ENCODE peak calls at places on chromosome 22, in five cellular contexts. D is GM12865, L is lung, E is right lobe of liver, C is brain microvascular endothelial cell. X is an unnamed sample.

GRCh38 chr22:29994941-29995340 is 85.3 kb upstream of the HORMAD2 start:
- DNase-seq in D (no peak), L (no peak), E (no peak), C (peak; percentile 56), X (no peak)

GRCh38 chr22:29205598-29206371 is at the start of gene EMID1:
- DNase-seq in D (peak; percentile 53), L (no peak), E (no peak), C (no peak), X (no peak)

GRCh38 chr22:17410576-17410975 is 41.3 kb downstream of the CECR2 start:
- DNase-seq in D (no peak), L (no peak), E (no peak), C (no peak), X (no peak)

GRCh38 chr22:21800552-21801303 is 65.1 kb upstream of the YPEL1 start:
- DNase-seq in D (no peak), L (no peak), E (no peak), C (no peak), X (no peak)

GRCh38 chr22:27517361-27517760 is 284.2 kb downstream of the MN1 start:
- DNase-seq in D (no peak), L (no peak), E (no peak), C (no peak), X (no peak)

GRCh38 chr22:49574205-49574604 is 253.5 kb downstream of the BRD1 start:
- DNase-seq in D (no peak), L (no peak), E (no peak), C (no peak), X (no peak)

GRCh38 chr22:47143249-47143938 is 380.9 kb downstream of the TBC1D22A start:
- DNase-seq in D (no peak), L (no peak), E (no peak), C (no peak), X (no peak)

GRCh38 chr22:30221121-30221992 is 25.2 kb downstream of the LIF start:
- DNase-seq in D (peak; percentile 67), L (no peak), E (no peak), C (no peak), X (peak; percentile 22)

GRCh38 chr22:50276143-50276542 is 6.0 kb upstream of the MAPK11 start:
- DNase-seq in D (peak; percentile 96), L (peak; percentile 75), E (peak; percentile 80), C (no peak), X (peak; percentile 65)

GRCh38 chr22:20244744-20245576 is 23.2 kb downstream of the RTN4R start:
- DNase-seq in D (peak; percentile 54), L (no peak), E (no peak), C (no peak), X (no peak)

GRCh38 chr22:50016308-50016987 is 3.9 kb upstream of the IL17REL start:
- DNase-seq in D (no peak), L (no peak), E (no peak), C (no peak), X (no peak)

GRCh38 chr22:49571326-49571725 is 256.3 kb downstream of the BRD1 start:
- DNase-seq in D (no peak), L (no peak), E (peak; percentile 29), C (no peak), X (no peak)

DNA sequence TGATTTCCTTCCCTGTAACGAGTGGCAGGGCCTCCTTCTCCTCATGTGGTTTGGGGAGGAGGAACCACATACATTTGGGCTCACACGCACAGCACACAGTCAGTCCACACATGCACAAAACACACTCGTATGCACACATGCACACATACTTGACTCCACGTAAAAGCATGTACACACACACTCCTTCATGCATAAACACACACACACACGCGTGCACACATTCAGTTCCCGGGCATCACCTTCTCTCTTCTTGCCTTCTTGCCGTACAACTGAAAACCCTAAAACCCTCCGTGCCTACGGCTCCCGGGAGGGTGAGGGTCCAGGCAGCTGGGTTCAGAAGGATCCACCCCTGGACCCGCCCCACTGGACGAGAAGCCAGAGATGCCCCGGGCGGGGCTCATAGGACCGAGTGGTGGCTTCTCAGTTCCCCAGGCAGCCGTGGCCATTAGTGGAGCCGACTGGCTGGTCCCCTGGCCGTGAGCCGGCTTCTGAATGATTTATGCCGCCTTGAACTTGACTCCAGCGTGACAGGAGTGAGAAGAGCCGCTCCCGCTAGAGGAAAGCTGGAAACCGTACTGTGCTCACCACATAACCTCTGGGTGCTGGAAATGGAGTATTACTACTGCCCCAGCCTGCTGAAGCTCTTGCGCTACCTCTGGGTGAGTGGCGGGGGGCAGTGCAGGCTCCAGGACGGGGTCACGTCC is 117.4 kb downstream of the KIAA1671 start:
- DNase-seq in D (no peak), L (no peak), E (no peak), C (no peak), X (no peak)
- H3K4me3 ChIP-seq in D (no peak overlapping the region), L (no peak overlapping the region), E (no peak overlapping the region), C (no peak overlapping the region), X (peak overlapping the region; percentile 8)

GRCh38 chr22:46025973-46026906 is 49.3 kb upstream of the WNT7B start:
- DNase-seq in D (no peak), L (no peak), E (peak; percentile 35), C (no peak), X (no peak)

GRCh38 chr22:46028069-46028991 is 51.4 kb upstream of the WNT7B start:
- DNase-seq in D (no peak), L (no peak), E (peak; percentile 44), C (no peak), X (no peak)

GRCh38 chr22:46026907-46027218 is 49.9 kb upstream of the WNT7B start:
- DNase-seq in D (no peak), L (no peak), E (no peak), C (no peak), X (no peak)

GRCh38 chr22:46029036-46029435 is 52.1 kb upstream of the WNT7B start:
- DNase-seq in D (no peak), L (no peak), E (no peak), C (no peak), X (no peak)

GRCh38 chr22:46027219-46028068 is 50.5 kb upstream of the WNT7B start:
- DNase-seq in D (no peak), L (no peak), E (peak; percentile 85), C (no peak), X (no peak)
- TF ChIP-seq CTCF in D (no peak), L (no peak), E (peak; percentile 33), C (no peak), X (no peak)

GRCh38 chr22:42320463-42321416 is 50.3 kb upstream of the TCF20 start:
- DNase-seq in D (no peak), L (no peak), E (no peak), C (no peak), X (no peak)
- H3K4me3 ChIP-seq in D (no peak overlapping the region), L (no peak overlapping the region), E (no peak overlapping the region), C (no peak overlapping the region), X (no peak overlapping the region)

GRCh38 chr22:42967933-42968332 is 47.0 kb downstream of the PACSIN2 start:
- DNase-seq in D (peak; percentile 68), L (peak; percentile 64), E (peak; percentile 52), C (no peak), X (no peak)
- TF ChIP-seq CTCF in D (peak; percentile 36), L (peak; percentile 2), E (peak; percentile 4), C (peak; percentile 18), X (peak; percentile 45)

X was measured in GM12864.